ENCODE peak calls at places on chromosomes 13 and 19, in four cellular contexts. B is T-helper 17 cell; R is heart right ventricle; Q is stimulated activated naive CD8-positive, alpha-beta T cell treated with anti-CD3 and anti-CD28 coated beads, Interleukin-15, amount 100 ng/mL, for 72 hours. Z is an unnamed sample.

GRCh38 chr19:1412995-1413889 is 5.9 kb downstream of the DAZAP1 start:
- ATAC-seq in B (no peak), R (no peak), Q (no peak), Z (no peak)

GRCh38 chr13:29523199-29523931 is 72.1 kb downstream of the SLC7A1 start:
- ATAC-seq in B (no peak), R (peak), Q (no peak), Z (no peak)

GRCh38 chr19:49458567-49458903 is 5.5 kb downstream of the ALDH16A1 start:
- ATAC-seq in B (peak), R (no peak), Q (no peak), Z (no peak)

GRCh38 chr19:31349160-31349881 is at the start of gene TSHZ3:
- ATAC-seq in B (peak), R (peak), Q (peak), Z (peak)

GRCh38 chr13:113105032-113105993 is at the start of gene F7:
- ATAC-seq in B (no peak), R (no peak), Q (no peak), Z (no peak)

GRCh38 chr19:28446511-28446910 is 766.4 kb downstream of the UQCRFS1 start:
- ATAC-seq in B (no peak), R (no peak), Q (no peak), Z (no peak)

GRCh38 chr13:28657784-28658538 is 969 bp upstream of the POMP start:
- ATAC-seq in B (no peak), R (peak), Q (no peak), Z (peak)

GRCh38 chr19:16148443-16149045 is 5.1 kb downstream of the HSH2D start:
- ATAC-seq in B (no peak), R (no peak), Q (no peak), Z (no peak)

GRCh38 chr13:113981201-113981605 is 7.3 kb upstream of the C13orf46 start:
- ATAC-seq in B (no peak), R (peak), Q (peak), Z (no peak)

GRCh38 chr13:104253063-104253680 is 1187.0 kb upstream of the SLC10A2 start:
- ATAC-seq in B (no peak), R (no peak), Q (no peak), Z (no peak)

GRCh38 chr13:70170689-70171088 is 62.4 kb upstream of the KLHL1 start:
- ATAC-seq in B (no peak), R (no peak), Q (no peak), Z (no peak)

GRCh38 chr13:113162783-113163685 is 4.6 kb downstream of the PROZ start:
- ATAC-seq in B (peak), R (peak), Q (peak), Z (no peak)

GRCh38 chr13:43558942-43559341 is 227.8 kb downstream of the ENOX1 start:
- ATAC-seq in B (no peak), R (peak), Q (no peak), Z (no peak)

Z was measured in stimulated activated memory B cell treated with anti-CD40 and anti-IgM and Interleukin-4, amounts not matched to agents 10 μg/mL and 1 μg/mL and 100 μg/mL, for 72 hours.